ENCODE peak calls at places on chromosomes 6 and 20, in nine cellular contexts. One of them, this sample, is unnamed.

GRCh38 chr6:136511921-136512320 is 38.3 kb downstream of the MAP7 start:
- DNase-seq in stomach: peak; percentile 82
- DNase-seq in fibroblast of mammary gland: no peak
- DNase-seq in progenitor cell of endocrine pancreas: no peak
- DNase-seq in fibroblast of the aortic adventitia: peak; percentile 12
- DNase-seq in CD14-positive monocyte: no peak
- DNase-seq in heart left ventricle: no peak
- DNase-seq in RWPE1: no peak
- DNase-seq in lower leg skin: no peak
- DNase-seq in this sample: no peak

GRCh38 chr6:63589955-63590411 is 17.7 kb downstream of the LOC128125822 start:
- DNase-seq in RWPE1: no peak
- DNase-seq in CD14-positive monocyte: no peak
- DNase-seq in fibroblast of the aortic adventitia: no peak
- DNase-seq in fibroblast of mammary gland: no peak
- DNase-seq in progenitor cell of endocrine pancreas: no peak
- DNase-seq in lower leg skin: no peak
- DNase-seq in heart left ventricle: no peak
- DNase-seq in stomach: no peak
- DNase-seq in this sample: no peak

GRCh38 chr6:149851461-149851860 is 12.7 kb downstream of the LRP11 start:
- DNase-seq in CD14-positive monocyte: no peak
- DNase-seq in fibroblast of mammary gland: peak; percentile 87
- DNase-seq in RWPE1: no peak
- DNase-seq in fibroblast of the aortic adventitia: no peak
- DNase-seq in stomach: no peak
- DNase-seq in heart left ventricle: no peak
- DNase-seq in progenitor cell of endocrine pancreas: no peak
- DNase-seq in lower leg skin: no peak
- DNase-seq in this sample: no peak

GRCh38 chr20:63125893-63126601 is 89.9 kb downstream of the YTHDF1 start:
- DNase-seq in RWPE1: no peak
- DNase-seq in CD14-positive monocyte: no peak
- DNase-seq in progenitor cell of endocrine pancreas: no peak
- DNase-seq in heart left ventricle: peak; percentile 8
- DNase-seq in fibroblast of the aortic adventitia: no peak
- DNase-seq in stomach: no peak
- DNase-seq in lower leg skin: no peak
- DNase-seq in fibroblast of mammary gland: no peak
- DNase-seq in this sample: peak; percentile 60

GRCh38 chr6:112188906-112189305 is 65.5 kb downstream of the LAMA4 start:
- DNase-seq in RWPE1: no peak
- DNase-seq in stomach: no peak
- DNase-seq in heart left ventricle: no peak
- DNase-seq in lower leg skin: no peak
- DNase-seq in progenitor cell of endocrine pancreas: no peak
- DNase-seq in CD14-positive monocyte: no peak
- DNase-seq in fibroblast of mammary gland: peak; percentile 93
- DNase-seq in fibroblast of the aortic adventitia: peak; percentile 56
- DNase-seq in this sample: no peak

GRCh38 chr6:147081210-147081609 is 123.0 kb upstream of the STXBP5 start:
- DNase-seq in CD14-positive monocyte: no peak
- DNase-seq in progenitor cell of endocrine pancreas: no peak
- DNase-seq in stomach: no peak
- DNase-seq in fibroblast of the aortic adventitia: no peak
- DNase-seq in fibroblast of mammary gland: no peak
- DNase-seq in heart left ventricle: no peak
- DNase-seq in lower leg skin: no peak
- DNase-seq in RWPE1: peak; percentile 77
- DNase-seq in this sample: no peak

GRCh38 chr6:139364302-139364981 is 10.0 kb downstream of the CITED2 start:
- DNase-seq in CD14-positive monocyte: no peak
- DNase-seq in stomach: no peak
- DNase-seq in heart left ventricle: no peak
- DNase-seq in progenitor cell of endocrine pancreas: no peak
- DNase-seq in fibroblast of mammary gland: peak; percentile 66
- DNase-seq in RWPE1: peak; percentile 50
- DNase-seq in fibroblast of the aortic adventitia: peak; percentile 77
- DNase-seq in lower leg skin: no peak
- DNase-seq in this sample: no peak

GRCh38 chr6:4962905-4963304 is 40.9 kb downstream of the RPP40 start:
- DNase-seq in fibroblast of mammary gland: no peak
- DNase-seq in RWPE1: no peak
- DNase-seq in heart left ventricle: no peak
- DNase-seq in lower leg skin: peak; percentile 0
- DNase-seq in stomach: no peak
- DNase-seq in fibroblast of the aortic adventitia: no peak
- DNase-seq in progenitor cell of endocrine pancreas: no peak
- DNase-seq in CD14-positive monocyte: no peak
- DNase-seq in this sample: no peak

GRCh38 chr6:69647726-69648125 is 149.1 kb downstream of the LMBRD1 start:
- DNase-seq in lower leg skin: no peak
- DNase-seq in fibroblast of the aortic adventitia: no peak
- DNase-seq in progenitor cell of endocrine pancreas: no peak
- DNase-seq in CD14-positive monocyte: no peak
- DNase-seq in heart left ventricle: no peak
- DNase-seq in RWPE1: no peak
- DNase-seq in stomach: no peak
- DNase-seq in fibroblast of mammary gland: no peak
- DNase-seq in this sample: no peak

GRCh38 chr20:8722277-8722928 is 346.5 kb upstream of the PLCB4 start:
- DNase-seq in lower leg skin: no peak
- DNase-seq in fibroblast of the aortic adventitia: peak; percentile 86
- DNase-seq in RWPE1: peak; percentile 51
- DNase-seq in fibroblast of mammary gland: peak; percentile 77
- DNase-seq in progenitor cell of endocrine pancreas: no peak
- DNase-seq in CD14-positive monocyte: no peak
- DNase-seq in heart left ventricle: peak; percentile 27
- DNase-seq in stomach: no peak
- DNase-seq in this sample: no peak

GRCh38 chr6:73515204-73516101 is 5.4 kb downstream of the EEF1A1 start:
- DNase-seq in heart left ventricle: peak; percentile 54
- DNase-seq in lower leg skin: no peak
- DNase-seq in progenitor cell of endocrine pancreas: no peak
- DNase-seq in fibroblast of mammary gland: peak; percentile 87
- DNase-seq in RWPE1: no peak
- DNase-seq in fibroblast of the aortic adventitia: peak; percentile 93
- DNase-seq in stomach: peak; percentile 48
- DNase-seq in CD14-positive monocyte: peak; percentile 57
- DNase-seq in this sample: no peak

GRCh38 chr6:18035330-18035854 is 48.0 kb upstream of the KIF13A start:
- DNase-seq in fibroblast of the aortic adventitia: no peak
- DNase-seq in CD14-positive monocyte: no peak
- DNase-seq in progenitor cell of endocrine pancreas: no peak
- DNase-seq in heart left ventricle: no peak
- DNase-seq in lower leg skin: no peak
- DNase-seq in RWPE1: no peak
- DNase-seq in fibroblast of mammary gland: no peak
- DNase-seq in stomach: no peak
- DNase-seq in this sample: no peak

GRCh38 chr20:56322661-56323060 is 36.1 kb upstream of the FAM210B start:
- DNase-seq in fibroblast of the aortic adventitia: peak; percentile 50
- DNase-seq in heart left ventricle: no peak
- DNase-seq in CD14-positive monocyte: no peak
- DNase-seq in RWPE1: no peak
- DNase-seq in lower leg skin: no peak
- DNase-seq in stomach: no peak
- DNase-seq in fibroblast of mammary gland: peak; percentile 32
- DNase-seq in progenitor cell of endocrine pancreas: no peak
- DNase-seq in this sample: no peak

GRCh38 chr6:3750324-3751018 is 1.0 kb downstream of the PXDC1 start:
- DNase-seq in progenitor cell of endocrine pancreas: no peak
- DNase-seq in RWPE1: peak; percentile 69
- DNase-seq in lower leg skin: peak; percentile 98
- DNase-seq in fibroblast of the aortic adventitia: peak; percentile 78
- DNase-seq in fibroblast of mammary gland: peak; percentile 68
- DNase-seq in stomach: peak; percentile 87
- DNase-seq in heart left ventricle: peak; percentile 90
- DNase-seq in CD14-positive monocyte: no peak
- DNase-seq in this sample: no peak

GRCh38 chr20:34458631-34459030 is 57.6 kb upstream of the DYNLRB1 start:
- DNase-seq in progenitor cell of endocrine pancreas: no peak
- DNase-seq in fibroblast of the aortic adventitia: no peak
- DNase-seq in stomach: no peak
- DNase-seq in heart left ventricle: no peak
- DNase-seq in RWPE1: no peak
- DNase-seq in CD14-positive monocyte: no peak
- DNase-seq in lower leg skin: no peak
- DNase-seq in fibroblast of mammary gland: peak; percentile 9
- DNase-seq in this sample: no peak

GRCh38 chr6:83872386-83873118 is 13.1 kb downstream of the CYB5R4 start:
- DNase-seq in fibroblast of the aortic adventitia: peak; percentile 15
- DNase-seq in progenitor cell of endocrine pancreas: no peak
- DNase-seq in RWPE1: no peak
- DNase-seq in stomach: no peak
- DNase-seq in fibroblast of mammary gland: no peak
- DNase-seq in lower leg skin: no peak
- DNase-seq in heart left ventricle: no peak
- DNase-seq in CD14-positive monocyte: no peak
- DNase-seq in this sample: no peak

DNA sequence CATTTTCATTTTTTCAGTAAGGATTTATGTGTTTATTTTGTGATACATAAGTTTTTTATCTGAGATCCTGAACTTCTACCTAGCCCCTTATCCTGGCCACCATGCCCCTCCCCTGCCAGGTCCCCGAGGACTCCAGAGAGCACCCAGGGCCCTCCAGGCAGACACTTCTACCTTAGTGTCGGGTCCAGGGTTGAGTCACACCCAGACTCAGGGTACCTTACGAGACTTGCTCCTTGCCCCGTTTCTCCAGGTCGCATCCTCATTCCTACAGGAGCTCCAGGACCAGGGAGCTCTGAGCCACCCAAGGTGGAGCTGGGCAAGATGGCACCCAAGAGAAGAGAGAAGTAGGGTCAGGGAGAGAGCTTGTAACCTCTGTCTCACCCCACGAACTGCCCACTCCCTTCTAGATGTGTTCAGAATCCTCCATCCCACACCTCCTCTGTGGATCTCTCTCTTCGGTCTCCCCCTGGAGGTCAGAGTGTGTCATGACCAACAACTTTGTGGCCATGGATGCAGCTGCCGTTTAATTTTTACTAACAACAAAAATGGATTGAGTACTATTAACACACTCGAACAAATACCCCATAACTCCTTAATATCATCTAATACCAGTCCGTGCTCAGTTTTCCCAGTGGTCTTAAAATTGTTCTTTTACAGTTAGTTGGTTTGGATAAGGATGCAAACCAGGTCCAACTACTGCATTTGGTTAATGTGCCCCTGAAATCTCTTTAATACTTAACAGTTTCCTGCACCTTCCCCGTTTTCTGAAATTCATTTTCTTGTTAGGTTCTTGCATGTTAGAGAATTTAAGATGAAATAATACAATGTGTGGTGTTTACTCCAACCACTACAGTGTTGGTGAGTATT is 130.6 kb upstream of the INSM1 start:
- DNase-seq in fibroblast of the aortic adventitia: peak; percentile 47
- DNase-seq in lower leg skin: no peak
- DNase-seq in stomach: peak; percentile 36
- DNase-seq in progenitor cell of endocrine pancreas: peak; percentile 26
- DNase-seq in RWPE1: peak; percentile 69
- DNase-seq in fibroblast of mammary gland: peak; percentile 27
- DNase-seq in CD14-positive monocyte: no peak
- DNase-seq in heart left ventricle: no peak
- DNase-seq in this sample: no peak
- TF ChIP-seq CTCF in fibroblast of the aortic adventitia: peak; percentile 83
- TF ChIP-seq CTCF in lower leg skin: no peak
- TF ChIP-seq CTCF in stomach: no peak
- TF ChIP-seq CTCF in progenitor cell of endocrine pancreas: peak; percentile 75
- TF ChIP-seq CTCF in RWPE1: peak; percentile 68
- TF ChIP-seq CTCF in fibroblast of mammary gland: peak; percentile 81
- TF ChIP-seq CTCF in CD14-positive monocyte: peak; percentile 82
- TF ChIP-seq CTCF in heart left ventricle: peak; percentile 60
- TF ChIP-seq CTCF in this sample: peak; percentile 83

DNA sequence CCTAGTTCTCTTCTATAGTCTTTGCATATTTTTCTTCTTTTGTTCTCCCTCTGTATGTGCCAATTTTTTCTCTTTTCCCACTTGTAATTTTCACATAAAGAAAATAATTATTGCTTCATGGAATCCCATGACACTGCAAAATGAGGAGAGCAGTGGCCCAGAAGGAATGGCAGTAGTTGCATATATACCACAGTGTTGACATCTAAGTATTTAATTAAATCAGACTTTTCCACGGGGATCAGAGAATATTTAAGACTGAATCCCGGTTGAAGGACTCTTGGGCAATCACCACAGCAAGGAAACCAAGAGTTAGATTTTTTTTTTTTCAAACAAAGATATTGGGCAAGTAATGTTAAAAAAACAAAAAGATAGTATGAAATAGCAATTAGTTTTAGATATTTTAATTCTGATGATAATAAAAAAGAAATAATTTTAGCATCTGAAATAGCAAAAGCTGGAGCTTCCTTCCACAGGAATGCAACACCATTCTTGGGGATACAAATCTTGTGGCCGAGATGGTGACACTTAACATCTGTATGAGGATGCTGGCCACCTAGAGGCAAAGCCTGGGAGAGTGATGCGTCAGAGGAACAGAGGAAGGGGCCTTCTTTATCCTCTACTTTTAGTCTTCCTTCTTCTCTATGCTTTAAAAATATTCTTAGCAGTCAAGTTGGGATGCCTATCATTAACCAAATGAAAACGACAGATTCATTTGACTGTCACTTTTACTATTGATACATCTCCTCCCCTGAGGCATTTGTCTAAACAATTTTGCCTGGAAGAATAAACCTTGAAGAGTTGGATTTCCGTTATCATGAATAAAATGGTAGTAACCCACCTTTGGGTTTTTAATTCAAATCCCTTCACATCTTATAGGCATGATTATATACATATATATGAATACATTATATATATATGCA is 356.2 kb downstream of the GJA1 start:
- DNase-seq in progenitor cell of endocrine pancreas: no peak
- DNase-seq in RWPE1: no peak
- DNase-seq in lower leg skin: no peak
- DNase-seq in stomach: no peak
- DNase-seq in fibroblast of the aortic adventitia: no peak
- DNase-seq in CD14-positive monocyte: no peak
- DNase-seq in fibroblast of mammary gland: peak; percentile 76
- DNase-seq in heart left ventricle: no peak
- DNase-seq in this sample: no peak
- TF ChIP-seq CTCF in progenitor cell of endocrine pancreas: no peak
- TF ChIP-seq CTCF in RWPE1: no peak
- TF ChIP-seq CTCF in lower leg skin: no peak
- TF ChIP-seq CTCF in stomach: no peak
- TF ChIP-seq CTCF in fibroblast of the aortic adventitia: no peak
- TF ChIP-seq CTCF in CD14-positive monocyte: no peak
- TF ChIP-seq CTCF in fibroblast of mammary gland: peak; percentile 20
- TF ChIP-seq CTCF in heart left ventricle: no peak
- TF ChIP-seq CTCF in this sample: peak; percentile 44

GRCh38 chr6:47352169-47352568 is 42.5 kb upstream of the TNFRSF21 start:
- DNase-seq in lower leg skin: no peak
- DNase-seq in fibroblast of mammary gland: no peak
- DNase-seq in progenitor cell of endocrine pancreas: no peak
- DNase-seq in CD14-positive monocyte: no peak
- DNase-seq in RWPE1: no peak
- DNase-seq in heart left ventricle: no peak
- DNase-seq in stomach: no peak
- DNase-seq in fibroblast of the aortic adventitia: no peak
- DNase-seq in this sample: no peak
- TF ChIP-seq CTCF in lower leg skin: no peak
- TF ChIP-seq CTCF in fibroblast of mammary gland: peak; percentile 29
- TF ChIP-seq CTCF in progenitor cell of endocrine pancreas: peak; percentile 21
- TF ChIP-seq CTCF in CD14-positive monocyte: peak; percentile 9
- TF ChIP-seq CTCF in RWPE1: no peak
- TF ChIP-seq CTCF in heart left ventricle: no peak
- TF ChIP-seq CTCF in stomach: no peak
- TF ChIP-seq CTCF in fibroblast of the aortic adventitia: peak; percentile 20
- TF ChIP-seq CTCF in this sample: peak; percentile 39

GRCh38 chr6:154733610-154734379 is 579 bp downstream of the SCAF8 start:
- DNase-seq in fibroblast of the aortic adventitia: peak; percentile 94
- DNase-seq in progenitor cell of endocrine pancreas: peak; percentile 86
- DNase-seq in heart left ventricle: peak; percentile 96
- DNase-seq in lower leg skin: peak; percentile 99
- DNase-seq in CD14-positive monocyte: peak; percentile 96
- DNase-seq in fibroblast of mammary gland: peak; percentile 96
- DNase-seq in stomach: peak; percentile 97
- DNase-seq in RWPE1: peak; percentile 97
- DNase-seq in this sample: peak; percentile 98
- TF ChIP-seq CTCF in fibroblast of the aortic adventitia: peak; percentile 9
- TF ChIP-seq CTCF in progenitor cell of endocrine pancreas: no peak
- TF ChIP-seq CTCF in heart left ventricle: no peak
- TF ChIP-seq CTCF in lower leg skin: no peak
- TF ChIP-seq CTCF in CD14-positive monocyte: peak; percentile 41
- TF ChIP-seq CTCF in fibroblast of mammary gland: no peak
- TF ChIP-seq CTCF in stomach: no peak
- TF ChIP-seq CTCF in RWPE1: no peak
- TF ChIP-seq CTCF in this sample: no peak